ENCODE peak calls at places on chromosomes 6 and 20, in nine cellular contexts. N, F, V, O, C, E, Y, T and Q are unnamed samples.
A peak's percentile ranks its signal among the peaks of the same experiment; 100 is the strongest.

GRCh38 chr6:5946181-5946580 is 60.5 kb downstream of the NRN1 start:
- DNase-seq in T (no peak), E (no peak), O (no peak), V (no peak), Y (no peak), F (no peak), N (no peak), C (no peak), Q (no peak)

GRCh38 chr20:51311636-51312479 is 230.7 kb downstream of the NFATC2 start:
- DNase-seq in N (no peak), E (peak; percentile 64), V (no peak), Y (peak; percentile 23), C (no peak), T (no peak), F (no peak), O (no peak), Q (no peak)

GRCh38 chr6:71509142-71509541 is 220.5 kb downstream of the OGFRL1 start:
- DNase-seq in O (no peak), F (no peak), C (no peak), N (no peak), T (no peak), E (no peak), Y (peak; percentile 4), V (no peak), Q (no peak)

GRCh38 chr20:24781061-24781980 is 167.7 kb upstream of the CST7 start:
- DNase-seq in V (no peak), O (peak; percentile 42), E (peak; percentile 44), F (peak; percentile 72), N (no peak), C (no peak), T (no peak), Y (peak; percentile 77), Q (peak; percentile 87)

GRCh38 chr6:85660181-85660611 is 17.5 kb upstream of the SYNCRIP start:
- DNase-seq in V (no peak), E (peak; percentile 97), T (peak; percentile 72), N (no peak), F (peak; percentile 94), O (peak; percentile 61), Y (no peak), C (no peak), Q (peak; percentile 92)

GRCh38 chr6:56528412-56528841 is 114.3 kb downstream of the DST start:
- DNase-seq in Y (no peak), V (no peak), C (no peak), N (no peak), T (no peak), O (peak; percentile 58), E (peak; percentile 96), F (peak; percentile 79), Q (peak; percentile 61)

GRCh38 chr20:24914388-24915241 is 34.5 kb upstream of the CST7 start:
- DNase-seq in C (peak; percentile 39), F (no peak), O (no peak), Y (no peak), T (no peak), V (no peak), N (no peak), E (no peak), Q (no peak)

GRCh38 chr20:63517376-63518309 is 2.9 kb upstream of the PPDPF start:
- DNase-seq in Y (no peak), C (peak; percentile 47), N (no peak), E (no peak), T (no peak), O (no peak), V (no peak), F (no peak), Q (no peak)

GRCh38 chr6:169725270-169726048 is 1.2 kb upstream of the PHF10 start:
- DNase-seq in E (peak; percentile 84), Y (peak; percentile 76), T (no peak), O (no peak), F (peak; percentile 61), C (no peak), V (no peak), N (peak; percentile 92), Q (no peak)

GRCh38 chr6:154460306-154461071 is 50.0 kb downstream of the CNKSR3 start:
- DNase-seq in N (peak; percentile 27), Y (no peak), V (no peak), F (peak; percentile 45), E (peak; percentile 93), C (no peak), T (no peak), O (no peak), Q (peak; percentile 69)

GRCh38 chr6:154426997-154427396 is 70.4 kb upstream of the IPCEF1 start:
- DNase-seq in O (no peak), F (no peak), V (no peak), T (no peak), Y (no peak), N (no peak), C (no peak), E (no peak), Q (no peak)

GRCh38 chr6:6003334-6004146 is 3.2 kb downstream of the NRN1 start:
- DNase-seq in C (peak; percentile 53), V (no peak), N (no peak), O (no peak), T (no peak), F (no peak), E (no peak), Y (peak; percentile 79), Q (peak; percentile 55)

GRCh38 chr6:27865952-27866369 is 46.2 kb downstream of the OR2B2 start:
- DNase-seq in F (no peak), T (no peak), Y (peak; percentile 91), N (no peak), O (no peak), V (peak; percentile 11), E (peak; percentile 87), C (peak; percentile 82), Q (no peak)

GRCh38 chr6:69937402-69938131 is 71.2 kb downstream of the COL19A1 start:
- DNase-seq in V (no peak), C (no peak), Y (no peak), F (no peak), T (no peak), N (no peak), O (no peak), E (no peak), Q (no peak)

GRCh38 chr6:48061630-48062029 is 49.4 kb downstream of the PTCHD4 start:
- DNase-seq in E (peak; percentile 73), T (no peak), N (no peak), Y (no peak), O (peak; percentile 23), C (no peak), V (no peak), F (no peak), Q (peak; percentile 37)

GRCh38 chr20:35467339-35468224 is 12.2 kb downstream of the CEP250 start:
- DNase-seq in T (peak; percentile 21), F (no peak), O (peak; percentile 49), N (peak; percentile 62), Y (no peak), E (peak; percentile 95), C (no peak), V (peak; percentile 6), Q (peak; percentile 33)

GRCh38 chr6:125299257-125299656 is 2.5 kb downstream of the HDDC2 start:
- DNase-seq in T (no peak), Y (no peak), E (no peak), N (no peak), V (no peak), F (no peak), O (no peak), C (no peak), Q (no peak)

GRCh38 chr20:63534831-63535651 is 2.1 kb downstream of the PTK6 start:
- DNase-seq in F (peak; percentile 21), C (no peak), E (no peak), N (no peak), V (no peak), O (no peak), T (no peak), Y (no peak), Q (no peak)

GRCh38 chr6:47203266-47203967 is 106.3 kb downstream of the TNFRSF21 start:
- DNase-seq in N (no peak), C (no peak), Y (no peak), V (no peak), O (no peak), F (no peak), E (no peak), T (no peak), Q (no peak)

GRCh38 chr20:7586481-7586880 is 353.8 kb downstream of the HAO1 start:
- DNase-seq in O (no peak), C (no peak), V (no peak), T (no peak), Y (no peak), E (no peak), F (no peak), N (no peak), Q (no peak)

GRCh38 chr20:28616354-28616753 is 2641.1 kb upstream of the DEFB115 start:
- DNase-seq in Y (no peak), V (no peak), N (no peak), T (no peak), F (no peak), C (no peak), E (no peak), O (no peak), Q (no peak)

GRCh38 chr6:158812611-158813010 is 6.6 kb downstream of the EZR start:
- DNase-seq in Y (no peak), N (no peak), C (no peak), T (no peak), E (no peak), F (no peak), V (no peak), O (no peak), Q (no peak)

GRCh38 chr6:16217156-16217721 is 21.1 kb upstream of the GMPR start:
- DNase-seq in T (no peak), Y (no peak), V (no peak), N (no peak), E (no peak), C (no peak), F (no peak), O (no peak), Q (no peak)

GRCh38 chr6:21769405-21769851 is 175.9 kb downstream of the SOX4 start:
- DNase-seq in V (no peak), E (peak; percentile 96), N (no peak), T (no peak), O (peak; percentile 30), F (peak; percentile 62), Y (no peak), C (no peak), Q (peak; percentile 75)

GRCh38 chr20:59253779-59254319 is 46.6 kb upstream of the EDN3 start:
- DNase-seq in N (no peak), F (no peak), T (no peak), V (no peak), C (no peak), Y (peak; percentile 63), O (no peak), E (peak; percentile 31), Q (no peak)

GRCh38 chr20:10466325-10466724 is 31.2 kb downstream of the SLX4IP start:
- DNase-seq in Y (peak; percentile 77), F (no peak), O (no peak), N (no peak), T (no peak), C (no peak), E (no peak), V (no peak), Q (peak; percentile 39)

GRCh38 chr6:150142657-150143501 is at the start of gene PPP1R14C:
- DNase-seq in F (peak; percentile 45), T (no peak), O (peak; percentile 19), E (no peak), Y (no peak), V (peak; percentile 52), N (no peak), C (peak; percentile 67), Q (peak; percentile 85)

GRCh38 chr6:165883851-165884640 is 221.0 kb upstream of the PDE10A start:
- DNase-seq in N (no peak), V (no peak), C (no peak), Y (no peak), F (peak; percentile 66), O (peak; percentile 26), T (no peak), E (peak; percentile 46), Q (peak; percentile 58)

GRCh38 chr6:157627195-157627966 is 195.7 kb upstream of the SNX9 start:
- DNase-seq in E (no peak), O (no peak), V (no peak), T (no peak), F (no peak), N (no peak), Y (no peak), C (no peak), Q (no peak)

GRCh38 chr20:31594558-31595379 is 10.3 kb upstream of the ID1 start:
- DNase-seq in O (no peak), T (no peak), Y (no peak), V (no peak), F (no peak), C (no peak), E (peak; percentile 72), N (no peak), Q (no peak)

GRCh38 chr6:11246722-11247121 is 14.3 kb upstream of the NEDD9 start:
- DNase-seq in Y (no peak), T (no peak), E (no peak), O (no peak), C (no peak), N (no peak), F (no peak), V (no peak), Q (no peak)